ENCODE peak calls at places on chromosomes 7 and 10, in five cellular contexts. One of them, this sample, is unnamed.

GRCh38 chr10:80477-81105 is 31.5 kb upstream of the TUBB8 start:
- DNase-seq in stimulated activated CD8-positive, alpha-beta memory T cell treated with anti-CD3 and anti-CD28 coated beads, Interleukin-2, amount 100 ng/mL, for 48 hours: no peak
- DNase-seq in NCI-H2029: no peak
- DNase-seq in iPS DF 6.9: no peak
- DNase-seq in NCI-H1417: no peak
- DNase-seq in this sample: no peak

GRCh38 chr7:113199841-113200240 is 81.5 kb upstream of the SMIM30 start:
- DNase-seq in NCI-H2029: no peak
- DNase-seq in NCI-H1417: no peak
- DNase-seq in iPS DF 6.9: no peak
- DNase-seq in stimulated activated CD8-positive, alpha-beta memory T cell treated with anti-CD3 and anti-CD28 coated beads, Interleukin-2, amount 100 ng/mL, for 48 hours: no peak
- DNase-seq in this sample: no peak

GRCh38 chr10:129993621-129994020 is 29.5 kb upstream of the EBF3 start:
- DNase-seq in NCI-H1417: no peak
- DNase-seq in stimulated activated CD8-positive, alpha-beta memory T cell treated with anti-CD3 and anti-CD28 coated beads, Interleukin-2, amount 100 ng/mL, for 48 hours: no peak
- DNase-seq in NCI-H2029: no peak
- DNase-seq in iPS DF 6.9: no peak
- DNase-seq in this sample: no peak

GRCh38 chr7:155287229-155287935 is 10.3 kb upstream of the INSIG1 start:
- DNase-seq in iPS DF 6.9: no peak
- DNase-seq in NCI-H2029: no peak
- DNase-seq in NCI-H1417: no peak
- DNase-seq in stimulated activated CD8-positive, alpha-beta memory T cell treated with anti-CD3 and anti-CD28 coated beads, Interleukin-2, amount 100 ng/mL, for 48 hours: no peak
- DNase-seq in this sample: no peak

GRCh38 chr7:148135106-148135505 is 455.5 kb upstream of the C7orf33 start:
- DNase-seq in iPS DF 6.9: no peak
- DNase-seq in NCI-H1417: no peak
- DNase-seq in stimulated activated CD8-positive, alpha-beta memory T cell treated with anti-CD3 and anti-CD28 coated beads, Interleukin-2, amount 100 ng/mL, for 48 hours: no peak
- DNase-seq in NCI-H2029: peak
- DNase-seq in this sample: no peak

GRCh38 chr7:130853503-130854279 is 119.7 kb upstream of the KLF14 start:
- DNase-seq in NCI-H2029: no peak
- DNase-seq in iPS DF 6.9: no peak
- DNase-seq in NCI-H1417: no peak
- DNase-seq in stimulated activated CD8-positive, alpha-beta memory T cell treated with anti-CD3 and anti-CD28 coated beads, Interleukin-2, amount 100 ng/mL, for 48 hours: no peak
- DNase-seq in this sample: no peak

GRCh38 chr10:48416584-48417232 is 110.2 kb downstream of the MAPK8 start:
- DNase-seq in stimulated activated CD8-positive, alpha-beta memory T cell treated with anti-CD3 and anti-CD28 coated beads, Interleukin-2, amount 100 ng/mL, for 48 hours: no peak
- DNase-seq in iPS DF 6.9: no peak
- DNase-seq in NCI-H1417: no peak
- DNase-seq in NCI-H2029: no peak
- DNase-seq in this sample: no peak

GRCh38 chr7:81944103-81944502 is 174.3 kb upstream of the HGF start:
- DNase-seq in NCI-H2029: no peak
- DNase-seq in stimulated activated CD8-positive, alpha-beta memory T cell treated with anti-CD3 and anti-CD28 coated beads, Interleukin-2, amount 100 ng/mL, for 48 hours: no peak
- DNase-seq in NCI-H1417: no peak
- DNase-seq in iPS DF 6.9: no peak
- DNase-seq in this sample: no peak

GRCh38 chr10:97169911-97170693 is 15.7 kb downstream of the SLIT1 start:
- DNase-seq in NCI-H1417: peak
- DNase-seq in NCI-H2029: peak
- DNase-seq in stimulated activated CD8-positive, alpha-beta memory T cell treated with anti-CD3 and anti-CD28 coated beads, Interleukin-2, amount 100 ng/mL, for 48 hours: no peak
- DNase-seq in iPS DF 6.9: no peak
- DNase-seq in this sample: peak

GRCh38 chr10:89398003-89398749 is 5.8 kb downstream of the IFIT1 start:
- DNase-seq in NCI-H1417: no peak
- DNase-seq in stimulated activated CD8-positive, alpha-beta memory T cell treated with anti-CD3 and anti-CD28 coated beads, Interleukin-2, amount 100 ng/mL, for 48 hours: no peak
- DNase-seq in iPS DF 6.9: no peak
- DNase-seq in NCI-H2029: no peak
- DNase-seq in this sample: no peak

GRCh38 chr10:19947203-19947602 is 131.0 kb downstream of the PLXDC2 start:
- DNase-seq in NCI-H1417: no peak
- DNase-seq in stimulated activated CD8-positive, alpha-beta memory T cell treated with anti-CD3 and anti-CD28 coated beads, Interleukin-2, amount 100 ng/mL, for 48 hours: no peak
- DNase-seq in NCI-H2029: no peak
- DNase-seq in iPS DF 6.9: no peak
- DNase-seq in this sample: no peak

GRCh38 chr7:149882264-149883048 is 8.7 kb downstream of the ATP6V0E2 start:
- DNase-seq in iPS DF 6.9: no peak
- DNase-seq in NCI-H2029: no peak
- DNase-seq in stimulated activated CD8-positive, alpha-beta memory T cell treated with anti-CD3 and anti-CD28 coated beads, Interleukin-2, amount 100 ng/mL, for 48 hours: no peak
- DNase-seq in NCI-H1417: no peak
- DNase-seq in this sample: no peak

GRCh38 chr7:5330288-5330687 is 47.5 kb downstream of the SLC29A4 start:
- DNase-seq in NCI-H1417: no peak
- DNase-seq in stimulated activated CD8-positive, alpha-beta memory T cell treated with anti-CD3 and anti-CD28 coated beads, Interleukin-2, amount 100 ng/mL, for 48 hours: no peak
- DNase-seq in iPS DF 6.9: no peak
- DNase-seq in NCI-H2029: no peak
- DNase-seq in this sample: no peak

GRCh38 chr10:101696632-101697031 is 1.7 kb upstream of the FBXW4 start:
- DNase-seq in iPS DF 6.9: no peak
- DNase-seq in NCI-H1417: no peak
- DNase-seq in NCI-H2029: no peak
- DNase-seq in stimulated activated CD8-positive, alpha-beta memory T cell treated with anti-CD3 and anti-CD28 coated beads, Interleukin-2, amount 100 ng/mL, for 48 hours: no peak
- DNase-seq in this sample: no peak

GRCh38 chr7:135620980-135621850 is 41.1 kb upstream of the STMP1 start:
- DNase-seq in iPS DF 6.9: peak
- DNase-seq in NCI-H1417: peak
- DNase-seq in NCI-H2029: peak
- DNase-seq in stimulated activated CD8-positive, alpha-beta memory T cell treated with anti-CD3 and anti-CD28 coated beads, Interleukin-2, amount 100 ng/mL, for 48 hours: no peak
- DNase-seq in this sample: peak

GRCh38 chr10:11163990-11164805 is 146.5 kb downstream of the CELF2 start:
- DNase-seq in stimulated activated CD8-positive, alpha-beta memory T cell treated with anti-CD3 and anti-CD28 coated beads, Interleukin-2, amount 100 ng/mL, for 48 hours: no peak
- DNase-seq in NCI-H1417: no peak
- DNase-seq in NCI-H2029: no peak
- DNase-seq in iPS DF 6.9: no peak
- DNase-seq in this sample: no peak

GRCh38 chr7:1999278-1999984 is 233.3 kb downstream of the MAD1L1 start:
- DNase-seq in stimulated activated CD8-positive, alpha-beta memory T cell treated with anti-CD3 and anti-CD28 coated beads, Interleukin-2, amount 100 ng/mL, for 48 hours: no peak
- DNase-seq in NCI-H1417: no peak
- DNase-seq in iPS DF 6.9: no peak
- DNase-seq in NCI-H2029: no peak
- DNase-seq in this sample: no peak

GRCh38 chr10:59991661-59992060 is 85.3 kb upstream of the CCDC6 start:
- DNase-seq in NCI-H2029: peak
- DNase-seq in NCI-H1417: peak
- DNase-seq in iPS DF 6.9: no peak
- DNase-seq in stimulated activated CD8-positive, alpha-beta memory T cell treated with anti-CD3 and anti-CD28 coated beads, Interleukin-2, amount 100 ng/mL, for 48 hours: no peak
- DNase-seq in this sample: peak

GRCh38 chr7:38671901-38672559 is 40.9 kb upstream of the AMPH start:
- DNase-seq in NCI-H1417: no peak
- DNase-seq in NCI-H2029: no peak
- DNase-seq in iPS DF 6.9: no peak
- DNase-seq in stimulated activated CD8-positive, alpha-beta memory T cell treated with anti-CD3 and anti-CD28 coated beads, Interleukin-2, amount 100 ng/mL, for 48 hours: no peak
- DNase-seq in this sample: no peak

GRCh38 chr10:133276435-133277201 is at the start of gene ADAM8:
- DNase-seq in stimulated activated CD8-positive, alpha-beta memory T cell treated with anti-CD3 and anti-CD28 coated beads, Interleukin-2, amount 100 ng/mL, for 48 hours: peak
- DNase-seq in NCI-H1417: no peak
- DNase-seq in NCI-H2029: no peak
- DNase-seq in iPS DF 6.9: no peak
- DNase-seq in this sample: no peak

GRCh38 chr7:101984141-101984879 is 166.9 kb downstream of the CUX1 start:
- DNase-seq in NCI-H1417: no peak
- DNase-seq in iPS DF 6.9: no peak
- DNase-seq in NCI-H2029: no peak
- DNase-seq in stimulated activated CD8-positive, alpha-beta memory T cell treated with anti-CD3 and anti-CD28 coated beads, Interleukin-2, amount 100 ng/mL, for 48 hours: no peak
- DNase-seq in this sample: no peak

GRCh38 chr10:70323697-70324340 is 40.0 kb upstream of the NPFFR1 start:
- DNase-seq in stimulated activated CD8-positive, alpha-beta memory T cell treated with anti-CD3 and anti-CD28 coated beads, Interleukin-2, amount 100 ng/mL, for 48 hours: no peak
- DNase-seq in NCI-H1417: no peak
- DNase-seq in NCI-H2029: no peak
- DNase-seq in iPS DF 6.9: no peak
- DNase-seq in this sample: no peak

GRCh38 chr7:111083423-111083822 is 7.5 kb upstream of the LRRN3 start:
- DNase-seq in iPS DF 6.9: no peak
- DNase-seq in NCI-H2029: no peak
- DNase-seq in NCI-H1417: no peak
- DNase-seq in stimulated activated CD8-positive, alpha-beta memory T cell treated with anti-CD3 and anti-CD28 coated beads, Interleukin-2, amount 100 ng/mL, for 48 hours: no peak
- DNase-seq in this sample: no peak

GRCh38 chr7:102272075-102272916 is 14.4 kb upstream of the SH2B2 start:
- DNase-seq in stimulated activated CD8-positive, alpha-beta memory T cell treated with anti-CD3 and anti-CD28 coated beads, Interleukin-2, amount 100 ng/mL, for 48 hours: peak
- DNase-seq in NCI-H2029: peak
- DNase-seq in iPS DF 6.9: peak
- DNase-seq in NCI-H1417: peak
- DNase-seq in this sample: peak

GRCh38 chr7:155161690-155162089 is 91.6 kb downstream of the HTR5A start:
- DNase-seq in NCI-H2029: no peak
- DNase-seq in iPS DF 6.9: no peak
- DNase-seq in stimulated activated CD8-positive, alpha-beta memory T cell treated with anti-CD3 and anti-CD28 coated beads, Interleukin-2, amount 100 ng/mL, for 48 hours: no peak
- DNase-seq in NCI-H1417: no peak
- DNase-seq in this sample: no peak

GRCh38 chr7:2245883-2246679 is 4.1 kb downstream of the NUDT1 start:
- DNase-seq in NCI-H2029: no peak
- DNase-seq in stimulated activated CD8-positive, alpha-beta memory T cell treated with anti-CD3 and anti-CD28 coated beads, Interleukin-2, amount 100 ng/mL, for 48 hours: no peak
- DNase-seq in iPS DF 6.9: no peak
- DNase-seq in NCI-H1417: no peak
- DNase-seq in this sample: no peak

GRCh38 chr10:91360434-91360833 is 49.7 kb upstream of the HECTD2 start:
- DNase-seq in NCI-H2029: no peak
- DNase-seq in stimulated activated CD8-positive, alpha-beta memory T cell treated with anti-CD3 and anti-CD28 coated beads, Interleukin-2, amount 100 ng/mL, for 48 hours: no peak
- DNase-seq in iPS DF 6.9: no peak
- DNase-seq in NCI-H1417: no peak
- DNase-seq in this sample: no peak

GRCh38 chr7:153902857-153903256 is 149.3 kb upstream of the DPP6 start:
- DNase-seq in iPS DF 6.9: no peak
- DNase-seq in NCI-H1417: no peak
- DNase-seq in stimulated activated CD8-positive, alpha-beta memory T cell treated with anti-CD3 and anti-CD28 coated beads, Interleukin-2, amount 100 ng/mL, for 48 hours: no peak
- DNase-seq in NCI-H2029: no peak
- DNase-seq in this sample: no peak

GRCh38 chr7:125927556-125927955 is 997.9 kb upstream of the POT1 start:
- DNase-seq in iPS DF 6.9: no peak
- DNase-seq in stimulated activated CD8-positive, alpha-beta memory T cell treated with anti-CD3 and anti-CD28 coated beads, Interleukin-2, amount 100 ng/mL, for 48 hours: no peak
- DNase-seq in NCI-H2029: no peak
- DNase-seq in NCI-H1417: peak
- DNase-seq in this sample: peak

GRCh38 chr7:137120690-137121089 is 222.8 kb downstream of the PTN start:
- DNase-seq in stimulated activated CD8-positive, alpha-beta memory T cell treated with anti-CD3 and anti-CD28 coated beads, Interleukin-2, amount 100 ng/mL, for 48 hours: no peak
- DNase-seq in NCI-H2029: no peak
- DNase-seq in iPS DF 6.9: no peak
- DNase-seq in NCI-H1417: no peak
- DNase-seq in this sample: no peak

GRCh38 chr10:98312349-98312748 is 44.4 kb upstream of the LOXL4 start:
- DNase-seq in stimulated activated CD8-positive, alpha-beta memory T cell treated with anti-CD3 and anti-CD28 coated beads, Interleukin-2, amount 100 ng/mL, for 48 hours: no peak
- DNase-seq in NCI-H2029: no peak
- DNase-seq in iPS DF 6.9: no peak
- DNase-seq in NCI-H1417: no peak
- DNase-seq in this sample: no peak

GRCh38 chr7:387132-388022 is 97.4 kb downstream of the FOXL3 start:
- DNase-seq in iPS DF 6.9: no peak
- DNase-seq in NCI-H2029: no peak
- DNase-seq in stimulated activated CD8-positive, alpha-beta memory T cell treated with anti-CD3 and anti-CD28 coated beads, Interleukin-2, amount 100 ng/mL, for 48 hours: no peak
- DNase-seq in NCI-H1417: no peak
- DNase-seq in this sample: no peak

GRCh38 chr7:83648464-83649241 is at the start of gene SEMA3E:
- DNase-seq in iPS DF 6.9: no peak
- DNase-seq in NCI-H1417: no peak
- DNase-seq in stimulated activated CD8-positive, alpha-beta memory T cell treated with anti-CD3 and anti-CD28 coated beads, Interleukin-2, amount 100 ng/mL, for 48 hours: no peak
- DNase-seq in NCI-H2029: no peak
- DNase-seq in this sample: no peak

GRCh38 chr10:21315321-21316220 is 209.9 kb downstream of the SKIDA1 start:
- DNase-seq in stimulated activated CD8-positive, alpha-beta memory T cell treated with anti-CD3 and anti-CD28 coated beads, Interleukin-2, amount 100 ng/mL, for 48 hours: no peak
- DNase-seq in NCI-H1417: no peak
- DNase-seq in iPS DF 6.9: no peak
- DNase-seq in NCI-H2029: peak
- DNase-seq in this sample: no peak

GRCh38 chr10:111954364-111954763 is 229.2 kb downstream of the GPAM start:
- DNase-seq in NCI-H1417: no peak
- DNase-seq in iPS DF 6.9: no peak
- DNase-seq in stimulated activated CD8-positive, alpha-beta memory T cell treated with anti-CD3 and anti-CD28 coated beads, Interleukin-2, amount 100 ng/mL, for 48 hours: no peak
- DNase-seq in NCI-H2029: no peak
- DNase-seq in this sample: no peak

GRCh38 chr7:132742152-132742551 is 165.9 kb upstream of the PLXNA4 start:
- DNase-seq in stimulated activated CD8-positive, alpha-beta memory T cell treated with anti-CD3 and anti-CD28 coated beads, Interleukin-2, amount 100 ng/mL, for 48 hours: no peak
- DNase-seq in iPS DF 6.9: no peak
- DNase-seq in NCI-H1417: no peak
- DNase-seq in NCI-H2029: no peak
- DNase-seq in this sample: no peak

GRCh38 chr7:112550468-112551060 is 69.8 kb downstream of the LSMEM1 start:
- DNase-seq in NCI-H1417: peak
- DNase-seq in stimulated activated CD8-positive, alpha-beta memory T cell treated with anti-CD3 and anti-CD28 coated beads, Interleukin-2, amount 100 ng/mL, for 48 hours: no peak
- DNase-seq in iPS DF 6.9: no peak
- DNase-seq in NCI-H2029: peak
- DNase-seq in this sample: no peak

GRCh38 chr7:134457166-134457565 is 1.7 kb downstream of the AKR1B1 start:
- DNase-seq in NCI-H2029: no peak
- DNase-seq in stimulated activated CD8-positive, alpha-beta memory T cell treated with anti-CD3 and anti-CD28 coated beads, Interleukin-2, amount 100 ng/mL, for 48 hours: no peak
- DNase-seq in NCI-H1417: no peak
- DNase-seq in iPS DF 6.9: no peak
- DNase-seq in this sample: no peak

GRCh38 chr7:81929386-81929785 is 159.5 kb upstream of the HGF start:
- DNase-seq in NCI-H2029: no peak
- DNase-seq in stimulated activated CD8-positive, alpha-beta memory T cell treated with anti-CD3 and anti-CD28 coated beads, Interleukin-2, amount 100 ng/mL, for 48 hours: no peak
- DNase-seq in iPS DF 6.9: no peak
- DNase-seq in NCI-H1417: no peak
- DNase-seq in this sample: no peak

GRCh38 chr7:142933624-142934023 is at the start of gene TRPV5:
- DNase-seq in NCI-H1417: no peak
- DNase-seq in iPS DF 6.9: no peak
- DNase-seq in NCI-H2029: no peak
- DNase-seq in stimulated activated CD8-positive, alpha-beta memory T cell treated with anti-CD3 and anti-CD28 coated beads, Interleukin-2, amount 100 ng/mL, for 48 hours: no peak
- DNase-seq in this sample: no peak

This sample was measured in DMS153.